ENCODE peak calls at places on chromosomes 16 and 17, in six cellular contexts. One of them, this sample, is unnamed.

GRCh38 chr16:26169451-26169850 is 477.7 kb downstream of the HS3ST4 start:
- DNase-seq in hippocampal formation: peak
- DNase-seq in spleen: no peak
- DNase-seq in NCI-H1105: no peak
- DNase-seq in transverse colon: no peak
- DNase-seq in NCI-H774: no peak
- DNase-seq in this sample: no peak

GRCh38 chr17:45241315-45242011 is 19.8 kb downstream of the FMNL1 start:
- DNase-seq in hippocampal formation: no peak
- DNase-seq in spleen: no peak
- DNase-seq in NCI-H1105: peak
- DNase-seq in transverse colon: no peak
- DNase-seq in NCI-H774: peak
- DNase-seq in this sample: no peak

GRCh38 chr17:72735602-72736001 is 356.9 kb downstream of the SLC39A11 start:
- DNase-seq in hippocampal formation: no peak
- DNase-seq in spleen: no peak
- DNase-seq in NCI-H1105: no peak
- DNase-seq in transverse colon: peak
- DNase-seq in NCI-H774: no peak
- DNase-seq in this sample: no peak

GRCh38 chr17:38728290-38728831 is 1.8 kb upstream of the CISD3 start:
- DNase-seq in hippocampal formation: no peak
- DNase-seq in spleen: peak
- DNase-seq in NCI-H1105: no peak
- DNase-seq in transverse colon: peak
- DNase-seq in NCI-H774: no peak
- DNase-seq in this sample: no peak

GRCh38 chr17:78478757-78479297 is 98.4 kb downstream of the DNAH17 start:
- DNase-seq in hippocampal formation: no peak
- DNase-seq in spleen: no peak
- DNase-seq in NCI-H1105: no peak
- DNase-seq in transverse colon: no peak
- DNase-seq in NCI-H774: no peak
- DNase-seq in this sample: no peak

GRCh38 chr17:50904522-50905459 is 38.6 kb upstream of the TOB1 start:
- DNase-seq in hippocampal formation: peak
- DNase-seq in spleen: no peak
- DNase-seq in NCI-H1105: peak
- DNase-seq in transverse colon: peak
- DNase-seq in NCI-H774: no peak
- DNase-seq in this sample: no peak

GRCh38 chr17:45123076-45123770 is 9.1 kb downstream of the PLCD3 start:
- DNase-seq in hippocampal formation: no peak
- DNase-seq in spleen: no peak
- DNase-seq in NCI-H1105: no peak
- DNase-seq in transverse colon: no peak
- DNase-seq in NCI-H774: no peak
- DNase-seq in this sample: no peak

GRCh38 chr16:87844374-87844733 is 25.0 kb downstream of the SLC7A5 start:
- DNase-seq in hippocampal formation: no peak
- DNase-seq in spleen: no peak
- DNase-seq in NCI-H1105: no peak
- DNase-seq in transverse colon: no peak
- DNase-seq in NCI-H774: no peak
- DNase-seq in this sample: no peak

This sample was measured in AG04450.